ENCODE peak calls at places on chromosomes 5 and 9, in ten cellular contexts. G is uterus, U is PC-3, J is esophagus squamous epithelium, F is DND-41, R is Panc1, P is mucosa of descending colon, L is transverse colon, I is thyroid gland, D is BE2C. Y is an unnamed sample. For H3K4me1, the result is how much of the 10 kb centered on the place peaks cover.

GRCh38 chr5:52822437-52822836 is 34.7 kb downstream of the ITGA1 start:
- DNase-seq in G (peak), U (no peak), J (no peak), F (no peak), R (no peak), P (no peak), L (no peak), I (peak), D (peak), Y (no peak)

GRCh38 chr9:116377179-116377790 is 223.7 kb downstream of the PAPPA start:
- DNase-seq in G (no peak), U (peak), J (no peak), F (no peak), R (peak), P (no peak), L (no peak), I (no peak), D (no peak), Y (no peak)

GRCh38 chr9:125513634-125514413 is 193.2 kb downstream of the MAPKAP1 start:
- DNase-seq in G (peak), U (peak), J (no peak), F (no peak), R (no peak), P (peak), L (peak), I (no peak), D (no peak), Y (peak)

GRCh38 chr9:25994605-25995004 is 316.4 kb upstream of the TUSC1 start:
- DNase-seq in G (no peak), U (no peak), J (no peak), F (no peak), R (no peak), P (no peak), L (no peak), I (no peak), D (no peak), Y (no peak)

GRCh38 chr9:105842023-105842644 is 147.8 kb downstream of the TMEM38B start:
- DNase-seq in G (no peak), U (peak), J (no peak), F (peak), R (no peak), P (no peak), L (peak), I (no peak), D (peak), Y (no peak)

GRCh38 chr5:64000096-64000495 is 37.9 kb upstream of the HTR1A start:
- DNase-seq in G (no peak), U (no peak), J (no peak), F (no peak), R (no peak), P (no peak), L (no peak), I (no peak), D (no peak), Y (no peak)

GRCh38 chr5:93267736-93268135 is 313.3 kb downstream of the NR2F1-AS1 start:
- DNase-seq in G (no peak), U (no peak), J (no peak), F (no peak), R (no peak), P (no peak), L (no peak), I (no peak), D (no peak), Y (no peak)

GRCh38 chr9:9719373-9720112 is 893.3 kb downstream of the PTPRD start:
- DNase-seq in G (no peak), U (no peak), J (no peak), F (no peak), R (no peak), P (no peak), L (no peak), I (no peak), D (no peak), Y (no peak)

GRCh38 chr5:79850316-79850822 is 140.7 kb downstream of the MTX3 start:
- DNase-seq in G (peak), U (no peak), J (no peak), F (no peak), R (no peak), P (no peak), L (no peak), I (no peak), D (no peak), Y (no peak)

GRCh38 chr9:96381696-96382095 is 1.8 kb downstream of the SLC35D2 start:
- DNase-seq in G (no peak), U (no peak), J (no peak), F (no peak), R (no peak), P (no peak), L (no peak), I (peak), D (no peak), Y (no peak)

GRCh38 chr9:89610391-89610925 is 5.6 kb downstream of the GADD45G start:
- DNase-seq in G (no peak), U (no peak), J (no peak), F (no peak), R (no peak), P (no peak), L (no peak), I (no peak), D (peak), Y (no peak)

GRCh38 chr5:52604151-52604550 is 183.6 kb upstream of the ITGA1 start:
- DNase-seq in G (no peak), U (peak), J (no peak), F (no peak), R (no peak), P (no peak), L (no peak), I (no peak), D (no peak), Y (no peak)

GRCh38 chr9:107782381-107782780 is 292.8 kb upstream of the KLF4 start:
- DNase-seq in G (no peak), U (no peak), J (no peak), F (no peak), R (no peak), P (no peak), L (no peak), I (no peak), D (no peak), Y (no peak)

GRCh38 chr5:143657814-143658395 is 154.1 kb upstream of the HMHB1 start:
- DNase-seq in G (no peak), U (peak), J (no peak), F (no peak), R (no peak), P (no peak), L (no peak), I (no peak), D (peak), Y (no peak)

GRCh38 chr5:126106032-126106431 is 317.2 kb upstream of the GRAMD2B start:
- DNase-seq in G (no peak), U (peak), J (no peak), F (no peak), R (no peak), P (no peak), L (no peak), I (no peak), D (no peak), Y (no peak)

GRCh38 chr5:175464414-175465233 is 13.7 kb upstream of the SFXN1 start:
- DNase-seq in G (no peak), U (peak), J (no peak), F (peak), R (peak), P (peak), L (peak), I (peak), D (peak), Y (no peak)

GRCh38 chr5:160375166-160375565 is 4.7 kb upstream of the C1QTNF2 start:
- DNase-seq in G (no peak), U (no peak), J (no peak), F (no peak), R (no peak), P (no peak), L (no peak), I (no peak), D (no peak), Y (no peak)

GRCh38 chr5:74500037-74500917 is 140.3 kb downstream of the ENC1 start:
- DNase-seq in G (no peak), U (no peak), J (no peak), F (no peak), R (no peak), P (no peak), L (no peak), I (no peak), D (no peak), Y (no peak)

GRCh38 chr9:119289740-119290139 is 79.5 kb downstream of the BRINP1 start:
- DNase-seq in G (no peak), U (peak), J (no peak), F (peak), R (peak), P (no peak), L (peak), I (peak), D (peak), Y (peak)

GRCh38 chr5:8864053-8864452 is 681.8 kb downstream of the SEMA5A start:
- DNase-seq in G (no peak), U (peak), J (no peak), F (peak), R (no peak), P (no peak), L (no peak), I (no peak), D (no peak), Y (no peak)

GRCh38 chr5:72328172-72328571 is 8.0 kb downstream of the PTCD2 start:
- DNase-seq in G (no peak), U (peak), J (no peak), F (no peak), R (no peak), P (no peak), L (no peak), I (peak), D (peak), Y (peak)

GRCh38 chr5:144206136-144206535 is 35.5 kb downstream of the KCTD16 start:
- DNase-seq in G (no peak), U (no peak), J (no peak), F (no peak), R (no peak), P (no peak), L (no peak), I (no peak), D (no peak), Y (no peak)

GRCh38 chr9:123776856-123777560 is 152.9 kb downstream of the DENND1A start:
- DNase-seq in G (no peak), U (no peak), J (no peak), F (no peak), R (no peak), P (no peak), L (no peak), I (no peak), D (no peak), Y (no peak)

GRCh38 chr9:5375091-5375490 is 35.4 kb upstream of the RLN1 start:
- DNase-seq in G (no peak), U (no peak), J (no peak), F (no peak), R (no peak), P (no peak), L (no peak), I (no peak), D (no peak), Y (no peak)

GRCh38 chr5:133460172-133460758 is 152.1 kb downstream of the FSTL4 start:
- DNase-seq in G (no peak), U (peak), J (no peak), F (peak), R (peak), P (peak), L (peak), I (no peak), D (peak), Y (no peak)

GRCh38 chr9:71514344-71514975 is 253.9 kb downstream of the CEMIP2 start:
- DNase-seq in G (no peak), U (no peak), J (no peak), F (no peak), R (no peak), P (no peak), L (no peak), I (no peak), D (no peak), Y (peak)

GRCh38 chr9:132748450-132748849 is 78.2 kb downstream of the GTF3C4 start:
- DNase-seq in G (no peak), U (no peak), J (no peak), F (no peak), R (no peak), P (no peak), L (no peak), I (no peak), D (no peak), Y (no peak)

GRCh38 chr9:34999576-34999975 is 10.0 kb downstream of the DNAJB5 start:
- DNase-seq in G (no peak), U (no peak), J (no peak), F (no peak), R (no peak), P (no peak), L (no peak), I (no peak), D (no peak), Y (no peak)

GRCh38 chr5:139294372-139295165 is 1.0 kb downstream of the MATR3 start:
- DNase-seq in G (peak), U (peak), J (no peak), F (peak), R (no peak), P (peak), L (peak), I (peak), D (peak), Y (peak)

GRCh38 chr5:119304439-119304838 is 51.4 kb upstream of the TNFAIP8 start:
- DNase-seq in G (no peak), U (no peak), J (no peak), F (no peak), R (no peak), P (no peak), L (no peak), I (no peak), D (no peak), Y (no peak)

GRCh38 chr5:142881076-142881466 is 110.9 kb downstream of the ARHGAP26 start:
- DNase-seq in G (no peak), U (no peak), J (no peak), F (no peak), R (no peak), P (no peak), L (no peak), I (no peak), D (no peak), Y (no peak)

GRCh38 chr9:14692918-14693861 is at the start of gene ZDHHC21:
- DNase-seq in G (peak), U (peak), J (no peak), F (peak), R (no peak), P (peak), L (peak), I (peak), D (peak), Y (peak)

GRCh38 chr5:83844320-83845068 is 123.8 kb upstream of the HAPLN1 start:
- DNase-seq in G (no peak), U (no peak), J (no peak), F (peak), R (no peak), P (no peak), L (peak), I (no peak), D (no peak), Y (no peak)

GRCh38 chr5:83846601-83847000 is 125.9 kb upstream of the HAPLN1 start:
- DNase-seq in G (no peak), U (no peak), J (no peak), F (no peak), R (no peak), P (no peak), L (no peak), I (no peak), D (peak), Y (no peak)

DNA sequence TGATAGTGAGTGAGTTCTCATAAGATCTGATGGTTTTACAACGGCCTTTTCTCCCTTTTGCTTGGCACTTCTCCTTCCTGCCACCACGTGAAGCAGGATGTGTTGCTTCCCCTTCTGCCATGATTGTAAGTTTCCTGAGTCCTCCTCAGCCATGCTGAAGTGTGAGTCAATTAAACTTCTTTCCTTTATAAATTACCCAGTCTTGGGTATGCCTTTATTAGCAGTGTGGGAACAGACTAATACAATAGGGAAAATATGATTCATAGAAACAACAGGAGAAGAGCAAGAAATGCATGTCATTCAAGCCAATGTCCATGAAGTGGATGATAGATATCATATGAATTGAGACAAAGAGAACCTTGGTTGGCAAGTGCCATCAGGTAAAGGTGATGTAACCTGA is 128.3 kb upstream of the HAPLN1 start:
- DNase-seq in G (no peak), U (no peak), J (no peak), F (no peak), R (no peak), P (no peak), L (no peak), I (no peak), D (no peak), Y (no peak)
- H3K4me3 ChIP-seq in G (no peak), U (no peak), J (no peak), F (no peak), R (no peak), P (no peak), L (no peak), I (no peak), D (no peak), Y (no peak)

GRCh38 chr9:136109351-136110081 is 9.2 kb downstream of the TMEM250 start:
- DNase-seq in G (peak), U (peak), J (peak), F (peak), R (no peak), P (peak), L (peak), I (peak), D (peak), Y (peak)
- H3K4me1 ChIP-seq in G (under half), U (under half), J (half or more), F (under half), R (under half), P (half or more), L (half or more), I (under half), D (half or more), Y (under half)

GRCh38 chr5:145908206-145908945 is 28.0 kb upstream of the SH3RF2 start:
- DNase-seq in G (no peak), U (peak), J (no peak), F (no peak), R (no peak), P (no peak), L (no peak), I (no peak), D (no peak), Y (no peak)
- TF ChIP-seq CTCF in G (no peak), U (peak), J (no peak), F (no peak), R (peak), P (no peak), L (peak), I (peak), D (no peak), Y (no peak)

GRCh38 chr9:127873886-127874285 is 3.6 kb downstream of the AK1 start:
- DNase-seq in G (peak), U (no peak), J (no peak), F (no peak), R (no peak), P (no peak), L (peak), I (peak), D (peak), Y (peak)

GRCh38 chr9:127875306-127875966 is 2.0 kb downstream of the AK1 start:
- DNase-seq in G (no peak), U (no peak), J (no peak), F (no peak), R (no peak), P (no peak), L (no peak), I (no peak), D (no peak), Y (no peak)

GRCh38 chr9:127873223-127873691 is 4.2 kb downstream of the AK1 start:
- DNase-seq in G (no peak), U (no peak), J (no peak), F (no peak), R (no peak), P (no peak), L (no peak), I (no peak), D (no peak), Y (no peak)

GRCh38 chr9:127876026-127876763 is 1.3 kb downstream of the AK1 start:
- DNase-seq in G (no peak), U (no peak), J (no peak), F (no peak), R (no peak), P (peak), L (peak), I (peak), D (no peak), Y (no peak)

DNA sequence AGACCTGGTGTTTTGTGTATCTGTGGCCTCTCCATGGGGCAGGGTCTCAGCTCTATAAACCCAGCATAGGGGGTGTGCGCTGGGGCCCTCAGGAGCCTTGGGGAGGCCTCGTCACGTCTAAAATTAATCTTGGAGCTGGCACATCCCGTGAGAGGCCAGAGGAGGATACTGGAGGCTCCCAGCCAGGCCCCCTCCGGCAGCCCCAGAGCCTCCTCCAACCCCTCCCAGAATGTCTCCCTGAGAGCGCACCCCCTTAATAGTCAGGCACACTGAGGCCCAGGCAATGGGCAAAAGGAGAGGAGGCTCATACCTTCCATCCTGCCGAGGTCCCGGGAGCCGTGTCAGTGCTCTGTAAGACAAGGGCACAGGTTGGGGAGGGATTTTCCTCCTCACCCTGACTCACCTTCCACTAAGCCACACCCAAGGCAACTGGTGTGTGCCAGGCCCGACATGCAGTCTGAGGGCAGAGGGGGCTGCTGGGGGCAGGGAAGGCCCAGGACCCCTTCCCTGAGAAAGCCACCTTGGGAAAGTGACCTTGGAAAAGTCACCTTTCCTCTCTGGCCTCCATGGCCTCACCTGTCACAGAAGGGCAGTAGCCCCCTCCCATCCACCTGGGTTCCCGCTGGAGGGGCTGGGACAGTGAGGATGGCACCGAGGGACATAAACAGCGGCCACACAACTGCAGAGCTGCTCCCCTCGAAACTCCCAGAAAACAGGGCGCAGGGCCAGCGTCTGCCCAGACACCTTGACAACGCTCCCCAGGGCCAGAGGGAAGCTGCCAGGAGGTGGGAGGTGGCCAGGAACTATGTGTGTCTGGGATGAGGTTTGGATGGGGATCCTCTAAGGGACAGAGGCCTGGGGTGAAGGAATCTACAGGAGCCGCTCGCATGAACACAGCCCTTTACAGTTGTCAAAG is 2.9 kb downstream of the AK1 start:
- DNase-seq in G (no peak), U (peak), J (no peak), F (no peak), R (no peak), P (no peak), L (no peak), I (peak), D (no peak), Y (no peak)
- H3K4me3 ChIP-seq in G (no peak), U (no peak), J (peak), F (no peak), R (no peak), P (no peak), L (no peak), I (no peak), D (no peak), Y (no peak)

GRCh38 chr5:179186801-179187200 is 126.6 kb downstream of the ZNF354C start:
- DNase-seq in G (no peak), U (no peak), J (no peak), F (no peak), R (no peak), P (no peak), L (no peak), I (no peak), D (no peak), Y (no peak)
- H3K4me1 ChIP-seq in G (under half), U (under half), J (under half), F (under half), R (under half), P (under half), L (under half), I (under half), D (under half), Y (under half)

Y was measured in prostate gland.